ENCODE peak calls at places on chromosomes 5 and 9, in six cellular contexts. K is GM12878, O is right atrium auricular region, B is neural progenitor cell, T is CD14-positive monocyte, G is fibroblast of pulmonary artery. J is an unnamed sample.

GRCh38 chr5:53323511-53323910 is 156.9 kb upstream of the FST start:
- DNase-seq in T (no peak), B (no peak), K (no peak), O (no peak), G (no peak), J (no peak)

GRCh38 chr9:115207003-115207837 is 89.3 kb upstream of the TNC start:
- DNase-seq in K (peak; percentile 72), O (no peak), G (no peak), B (no peak), T (no peak), J (no peak)

GRCh38 chr5:68071731-68072130 is 143.8 kb upstream of the PIK3R1 start:
- DNase-seq in G (no peak), T (no peak), O (no peak), B (no peak), K (no peak), J (no peak)

GRCh38 chr9:110016340-110016739 is 191.6 kb downstream of the C9orf152 start:
- DNase-seq in O (no peak), T (no peak), G (peak; percentile 67), K (no peak), B (no peak), J (no peak)

GRCh38 chr9:134405527-134405926 is 79.3 kb downstream of the RXRA start:
- DNase-seq in K (no peak), B (no peak), T (peak; percentile 75), G (no peak), O (no peak), J (no peak)

GRCh38 chr9:92749071-92749933 is 15.3 kb downstream of the BICD2 start:
- DNase-seq in B (no peak), G (no peak), K (no peak), O (no peak), T (no peak), J (no peak)

GRCh38 chr5:98401645-98402044 is 371.8 kb upstream of the RGMB start:
- DNase-seq in B (no peak), O (no peak), T (no peak), K (no peak), G (no peak), J (no peak)

GRCh38 chr5:113084402-113085083 is 107.9 kb downstream of the DCP2 start:
- DNase-seq in O (no peak), K (no peak), T (no peak), G (no peak), B (no peak), J (no peak)

GRCh38 chr5:23139338-23140171 is 286.4 kb upstream of the CDH12 start:
- DNase-seq in K (no peak), O (no peak), G (peak; percentile 25), T (no peak), B (peak; percentile 38), J (no peak)

GRCh38 chr9:2281031-2281802 is 266.1 kb downstream of the SMARCA2 start:
- DNase-seq in B (peak; percentile 38), K (no peak), T (no peak), O (no peak), G (peak; percentile 11), J (no peak)

GRCh38 chr5:146624179-146624578 is 108.2 kb upstream of the GPR151 start:
- DNase-seq in O (no peak), K (no peak), T (no peak), G (no peak), B (peak; percentile 29), J (no peak)

GRCh38 chr5:170273968-170274710 is 23.4 kb downstream of the LCP2 start:
- DNase-seq in G (peak; percentile 33), T (no peak), K (no peak), B (peak; percentile 55), O (no peak), J (no peak)

GRCh38 chr9:63816742-63817621 is 1468.0 kb downstream of the FOXD4L5 start:
- DNase-seq in O (peak; percentile 73), B (peak; percentile 95), G (peak; percentile 87), K (peak; percentile 80), T (peak; percentile 83), J (peak; percentile 92)

GRCh38 chr5:155898284-155898683 is 428.7 kb upstream of the SGCD start:
- DNase-seq in B (no peak), T (no peak), O (no peak), K (no peak), G (no peak), J (no peak)

DNA sequence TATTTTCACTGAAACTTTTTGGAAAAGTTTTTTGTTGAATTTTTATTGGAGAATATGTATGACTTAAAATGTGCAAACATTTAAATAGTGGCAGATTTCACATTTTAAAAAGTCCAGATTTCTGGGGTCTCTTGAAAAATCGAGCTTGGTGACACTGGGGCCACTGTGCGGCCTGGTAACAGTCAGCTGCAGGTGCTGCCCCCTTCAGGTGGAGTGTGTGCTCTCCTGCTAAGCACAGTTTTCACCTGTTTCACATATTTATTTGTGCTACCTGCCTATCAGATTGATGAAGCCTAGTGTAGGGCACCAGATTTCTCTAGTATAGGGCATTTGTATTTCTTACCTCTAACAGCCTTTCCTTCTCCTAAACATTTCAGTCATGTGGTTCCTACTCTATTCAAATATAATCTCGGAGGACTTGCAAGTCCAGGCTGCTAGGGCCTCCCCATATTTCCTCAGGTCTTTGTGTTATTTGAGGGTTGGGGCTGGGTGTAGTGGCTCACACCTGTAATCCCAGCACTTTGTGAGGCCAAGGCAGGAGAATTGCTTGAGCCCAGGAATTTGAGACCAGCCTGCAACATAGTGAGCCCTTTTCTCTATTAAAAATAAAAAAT is 95.8 kb upstream of the KLF9 start:
- DNase-seq in B (peak; percentile 32), O (no peak), G (peak; percentile 40), K (no peak), T (no peak), J (no peak)
- TF ChIP-seq CTCF in B (peak; percentile 52), O (peak; percentile 41), G (peak; percentile 55), K (peak; percentile 47), T (peak; percentile 59), J (peak; percentile 52)

GRCh38 chr5:126846344-126846743 is 69.4 kb downstream of the LMNB1 start:
- DNase-seq in K (no peak), G (peak; percentile 63), T (no peak), O (no peak), B (no peak), J (no peak)
- TF ChIP-seq CTCF in K (no peak), G (peak; percentile 38), T (no peak), O (no peak), B (peak; percentile 36), J (peak; percentile 41)

GRCh38 chr5:37189355-37189754 is 59.8 kb downstream of the CPLANE1 start:
- DNase-seq in B (no peak), O (no peak), G (peak; percentile 16), T (no peak), K (no peak), J (no peak)

GRCh38 chr5:37190592-37190991 is 58.6 kb downstream of the CPLANE1 start:
- DNase-seq in G (no peak), K (no peak), O (no peak), T (no peak), B (no peak), J (no peak)

GRCh38 chr5:37184748-37185364 is 64.3 kb downstream of the CPLANE1 start:
- DNase-seq in O (no peak), G (no peak), B (no peak), K (peak; percentile 60), T (no peak), J (no peak)

GRCh38 chr5:37182667-37183066 is 66.5 kb downstream of the CPLANE1 start:
- DNase-seq in T (no peak), B (no peak), G (no peak), O (no peak), K (no peak), J (no peak)

GRCh38 chr5:37187465-37187977 is 61.7 kb downstream of the CPLANE1 start:
- DNase-seq in O (no peak), G (no peak), K (no peak), B (no peak), T (no peak), J (no peak)
- TF ChIP-seq CTCF in O (no peak), G (no peak), K (no peak), B (no peak), T (no peak), J (no peak)

DNA sequence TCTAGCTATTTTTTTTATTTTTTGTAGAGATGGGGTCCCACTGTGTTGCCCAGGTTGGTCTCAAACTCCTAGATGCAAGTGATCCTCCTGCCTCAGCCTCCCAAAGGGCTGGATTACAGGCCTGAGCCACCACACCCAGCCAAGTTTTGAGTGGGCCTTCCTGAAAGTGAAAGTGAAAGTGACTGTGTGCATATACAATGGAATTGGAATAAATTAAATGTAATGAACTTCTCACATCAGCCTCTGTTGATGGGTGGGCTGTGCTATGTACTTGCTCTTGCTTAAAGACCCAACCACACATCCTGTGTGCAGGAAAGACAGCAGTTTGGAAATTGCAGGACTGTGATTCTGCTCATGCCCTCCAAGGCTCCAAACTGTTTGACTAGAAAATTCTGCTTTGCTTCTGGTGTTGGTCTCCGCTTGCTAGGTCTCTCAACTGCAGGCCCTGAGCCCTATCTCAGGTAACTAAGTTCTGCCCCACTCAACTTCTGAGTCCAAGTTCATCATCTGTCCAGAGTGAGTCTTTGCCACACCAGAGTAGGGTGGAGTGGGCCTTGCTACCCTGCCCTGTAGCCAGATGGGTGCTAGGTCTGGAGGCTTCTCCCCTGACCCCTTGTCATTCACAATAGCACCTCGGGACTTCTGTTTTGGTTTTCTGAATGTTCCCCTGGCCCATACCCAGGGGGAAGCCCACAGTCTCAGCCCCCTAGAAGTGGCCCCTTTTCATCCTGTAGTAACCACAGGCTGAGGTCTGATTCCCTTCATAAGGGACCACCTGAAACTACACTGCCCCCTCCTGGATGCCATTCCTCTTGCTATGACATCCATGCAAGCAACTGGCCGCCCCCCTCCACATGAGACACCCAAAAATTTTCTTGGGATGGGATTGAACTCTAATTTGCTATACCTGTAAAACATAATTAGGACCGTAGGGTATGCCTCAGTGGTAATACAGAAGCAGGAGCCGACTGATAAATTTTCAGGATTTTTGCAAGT is 36.5 kb upstream of the RAD23B start:
- DNase-seq in O (no peak), K (no peak), B (peak; percentile 68), G (no peak), T (no peak), J (no peak)
- TF ChIP-seq CTCF in O (no peak), K (peak; percentile 6), B (peak; percentile 58), G (peak; percentile 15), T (no peak), J (no peak)

GRCh38 chr5:96327728-96328127 is 105.3 kb downstream of the PCSK1 start:
- DNase-seq in K (no peak), B (no peak), G (no peak), O (no peak), T (no peak), J (no peak)
- TF ChIP-seq CTCF in K (no peak), B (no peak), G (no peak), O (no peak), T (no peak), J (peak; percentile 19)